ENCODE peak calls at places on chromosomes 13 and 19, in four cellular contexts. P is stimulated activated CD8-positive, alpha-beta memory T cell treated with anti-CD3 and anti-CD28 coated beads, Interleukin-2, amount 100 ng/mL, for 48 hours; X is CD8-positive, alpha-beta memory T cell; G is T1000. S is an unnamed sample.

GRCh38 chr19:40309666-40310065 is 24.5 kb upstream of the AKT2 start:
- DNase-seq in P (no peak), X (no peak), G (no peak), S (no peak)

GRCh38 chr19:38375748-38376147 is 1.4 kb downstream of the PSMD8 start:
- DNase-seq in P (no peak), X (no peak), G (no peak), S (no peak)

GRCh38 chr19:45887311-45887710 is 1.4 kb upstream of the IRF2BP1 start:
- DNase-seq in P (no peak), X (no peak), G (no peak), S (no peak)

GRCh38 chr19:29745253-29745652 is 30.2 kb upstream of the C19orf12 start:
- DNase-seq in P (no peak), X (no peak), G (no peak), S (no peak)

GRCh38 chr13:94988654-94989053 is 276.3 kb upstream of the SOX21 start:
- DNase-seq in P (no peak), X (no peak), G (no peak), S (no peak)

GRCh38 chr13:47794963-47795362 is 206.1 kb downstream of the SUCLA2 start:
- DNase-seq in P (no peak), X (no peak), G (no peak), S (no peak)

GRCh38 chr19:16587031-16588023 is 15.1 kb upstream of the SLC35E1 start:
- DNase-seq in P (peak), X (peak), G (no peak), S (no peak)

GRCh38 chr19:56141416-56141992 is 417 bp downstream of the ZNF444 start:
- DNase-seq in P (no peak), X (peak), G (no peak), S (no peak)

GRCh38 chr13:106088094-106088493 is 447.4 kb downstream of the EFNB2 start:
- DNase-seq in P (no peak), X (no peak), G (no peak), S (no peak)

GRCh38 chr13:113166266-113166665 is 7.8 kb downstream of the PROZ start:
- DNase-seq in P (no peak), X (no peak), G (no peak), S (no peak)

GRCh38 chr13:38350114-38350617 is 515 bp downstream of the UFM1 start:
- DNase-seq in P (peak), X (peak), G (no peak), S (no peak)

GRCh38 chr19:45376045-45376724 is 5.8 kb upstream of the ERCC2 start:
- DNase-seq in P (no peak), X (no peak), G (peak), S (peak)

GRCh38 chr13:110318920-110319319 is 11.8 kb downstream of the COL4A2 start:
- DNase-seq in P (no peak), X (no peak), G (no peak), S (no peak)

GRCh38 chr19:50959731-50960500 is 7.1 kb upstream of the KLK5 start:
- DNase-seq in P (no peak), X (no peak), G (no peak), S (no peak)

GRCh38 chr19:4519172-4519496 is 848 bp upstream of the PLIN4 start:
- DNase-seq in P (no peak), X (no peak), G (no peak), S (no peak)

GRCh38 chr19:2461751-2462634 is 5.2 kb upstream of the LMNB2 start:
- DNase-seq in P (peak), X (peak), G (peak), S (no peak)

GRCh38 chr19:7605490-7606222 is 10.0 kb downstream of the CAMSAP3 start:
- DNase-seq in P (peak), X (no peak), G (no peak), S (no peak)

GRCh38 chr19:18156268-18156667 is 3.3 kb downstream of the PIK3R2 start:
- DNase-seq in P (no peak), X (no peak), G (no peak), S (no peak)

GRCh38 chr19:44305457-44305856 is 632 bp upstream of the ZNF235 start:
- DNase-seq in P (no peak), X (no peak), G (no peak), S (no peak)

GRCh38 chr19:45547965-45548609 is 36.5 kb downstream of the OPA3 start:
- DNase-seq in P (no peak), X (no peak), G (peak), S (no peak)

GRCh38 chr13:29835280-29836061 is 14.9 kb downstream of the UBL3 start:
- DNase-seq in P (no peak), X (no peak), G (no peak), S (no peak)

GRCh38 chr19:996051-996838 is 4.0 kb upstream of the GRIN3B start:
- DNase-seq in P (peak), X (peak), G (no peak), S (no peak)

GRCh38 chr19:31149306-31149975 is 199.8 kb downstream of the TSHZ3 start:
- DNase-seq in P (no peak), X (no peak), G (no peak), S (no peak)

GRCh38 chr13:51552027-51552426 is 32.2 kb upstream of the WDFY2 start:
- DNase-seq in P (no peak), X (no peak), G (no peak), S (no peak)

GRCh38 chr19:31350033-31350692 is 927 bp upstream of the TSHZ3 start:
- DNase-seq in P (no peak), X (no peak), G (peak), S (no peak)

GRCh38 chr13:112255550-112256120 is 120.5 kb upstream of the SPACA7 start:
- DNase-seq in P (no peak), X (no peak), G (no peak), S (no peak)

GRCh38 chr13:48401480-48401879 is 11.4 kb downstream of the LPAR6 start:
- DNase-seq in P (no peak), X (no peak), G (no peak), S (no peak)

GRCh38 chr19:10747271-10747670 is 29.4 kb downstream of the DNM2 start:
- DNase-seq in P (no peak), X (no peak), G (no peak), S (no peak)

GRCh38 chr13:27006519-27007161 is 165.0 kb downstream of the USP12 start:
- DNase-seq in P (no peak), X (no peak), G (no peak), S (no peak)